ENCODE peak calls at places on chromosomes 16 and 17, in seven cellular contexts. Y, H, X, P, R, C and G are unnamed samples.

GRCh38 chr17:9226794-9227135 is 205.5 kb downstream of the NTN1 start:
- DNase-seq in P (no peak), H (no peak), Y (no peak), R (no peak), X (no peak), C (peak), G (no peak)

GRCh38 chr16:30700491-30700890 is 1.5 kb downstream of the SRCAP start:
- DNase-seq in R (no peak), P (no peak), H (no peak), C (no peak), Y (no peak), X (peak), G (no peak)

GRCh38 chr17:333626-334396 is 18.8 kb downstream of the RPH3AL start:
- DNase-seq in P (peak), H (peak), Y (peak), C (peak), X (peak), R (peak), G (no peak)

GRCh38 chr17:74318391-74318790 is 7.6 kb upstream of the KIF19 start:
- DNase-seq in R (no peak), P (no peak), C (no peak), H (no peak), X (no peak), Y (no peak), G (no peak)

GRCh38 chr16:13793788-13794461 is 126.0 kb upstream of the ERCC4 start:
- DNase-seq in R (no peak), C (no peak), H (peak), Y (no peak), P (no peak), X (no peak), G (no peak)

GRCh38 chr17:79012563-79013134 is 3.1 kb upstream of the CANT1 start:
- DNase-seq in P (no peak), Y (no peak), R (no peak), X (no peak), H (no peak), C (no peak), G (no peak)

GRCh38 chr17:29615048-29615385 is 7.7 kb downstream of the CORO6 start:
- DNase-seq in P (peak), R (no peak), C (no peak), Y (peak), H (no peak), X (no peak), G (peak)

GRCh38 chr16:50842589-50842988 is 100.7 kb downstream of the CYLD start:
- DNase-seq in Y (no peak), P (no peak), C (no peak), H (no peak), X (no peak), R (no peak), G (no peak)

GRCh38 chr17:28331891-28332420 is 3.3 kb downstream of the IFT20 start:
- DNase-seq in R (no peak), X (no peak), Y (peak), C (no peak), P (no peak), H (no peak), G (no peak)

GRCh38 chr17:7839199-7839889 is 5.3 kb downstream of the KDM6B start:
- DNase-seq in Y (no peak), R (no peak), P (no peak), H (no peak), C (no peak), X (no peak), G (peak)

GRCh38 chr17:42536372-42537155 is 523 bp downstream of the NAGLU start:
- DNase-seq in X (peak), R (peak), C (peak), Y (peak), P (peak), H (peak), G (peak)

GRCh38 chr17:13513039-13513405 is 88.7 kb downstream of the HS3ST3A1 start:
- DNase-seq in Y (no peak), C (no peak), P (no peak), H (no peak), X (no peak), R (no peak), G (no peak)

GRCh38 chr17:80941743-80942211 is 49.9 kb upstream of the CHMP6 start:
- DNase-seq in Y (no peak), C (peak), H (peak), X (peak), P (no peak), R (no peak), G (no peak)

GRCh38 chr16:83615553-83615952 is 192.2 kb upstream of the HSBP1 start:
- DNase-seq in H (no peak), R (no peak), C (no peak), Y (no peak), P (no peak), X (no peak), G (no peak)

GRCh38 chr17:41464682-41465081 is 2.5 kb downstream of the KRT32 start:
- DNase-seq in H (no peak), P (no peak), C (no peak), Y (peak), X (peak), R (peak), G (peak)

GRCh38 chr17:8015236-8015956 is 13.0 kb downstream of the GUCY2D start:
- DNase-seq in P (no peak), Y (no peak), H (no peak), X (no peak), C (peak), R (no peak), G (no peak)

GRCh38 chr16:69626256-69626655 is 60.5 kb downstream of the NFAT5 start:
- DNase-seq in H (no peak), X (no peak), Y (no peak), P (no peak), C (no peak), R (no peak), G (no peak)

GRCh38 chr16:3147046-3147756 is 12.4 kb downstream of the ZNF213 start:
- DNase-seq in X (no peak), C (no peak), P (no peak), Y (no peak), H (no peak), R (no peak), G (peak)

GRCh38 chr17:3663102-3664011 is 5.0 kb downstream of the TAX1BP3 start:
- DNase-seq in P (no peak), X (no peak), C (no peak), H (no peak), Y (no peak), R (no peak), G (peak)

GRCh38 chr17:64130559-64131001 is 636 bp upstream of the ERN1 start:
- DNase-seq in H (no peak), C (no peak), X (no peak), R (no peak), P (no peak), Y (no peak), G (peak)

GRCh38 chr16:81462683-81463082 is 18.1 kb downstream of the CMIP start:
- DNase-seq in Y (no peak), X (no peak), R (no peak), H (no peak), P (no peak), C (no peak), G (no peak)

GRCh38 chr16:10937068-10937859 is 5.0 kb downstream of the DEXI start:
- DNase-seq in R (no peak), Y (peak), P (no peak), C (no peak), X (no peak), H (peak), G (no peak)

GRCh38 chr17:6269474-6269873 is 165.4 kb downstream of the AIPL1 start:
- DNase-seq in R (peak), Y (peak), P (peak), X (peak), H (no peak), C (peak), G (no peak)

GRCh38 chr17:40150215-40150614 is 9.9 kb downstream of the CASC3 start:
- DNase-seq in R (no peak), Y (no peak), C (no peak), P (no peak), H (no peak), X (no peak), G (no peak)